ENCODE peak calls at places on chromosomes 2 and 18, in nine cellular contexts. One of them, this sample, is unnamed.
A peak's percentile ranks its signal among the peaks of the same experiment; 100 is the strongest.

GRCh38 chr2:8496617-8497016 is 185.2 kb upstream of the ID2 start:
- DNase-seq in foreskin fibroblast: no peak
- DNase-seq in tibial nerve: no peak
- DNase-seq in SK-N-SH: no peak
- DNase-seq in AG04449: no peak
- DNase-seq in AG10803: no peak
- DNase-seq in left ventricle myocardium inferior: no peak
- DNase-seq in mucosa of descending colon: no peak
- DNase-seq in prostate gland: no peak
- DNase-seq in this sample: no peak

GRCh38 chr18:78625895-78626294 is 353.7 kb upstream of the SALL3 start:
- DNase-seq in foreskin fibroblast: no peak
- DNase-seq in tibial nerve: no peak
- DNase-seq in SK-N-SH: no peak
- DNase-seq in AG04449: no peak
- DNase-seq in AG10803: no peak
- DNase-seq in left ventricle myocardium inferior: no peak
- DNase-seq in mucosa of descending colon: no peak
- DNase-seq in prostate gland: no peak
- DNase-seq in this sample: no peak

GRCh38 chr2:8520791-8521344 is 161.0 kb upstream of the ID2 start:
- DNase-seq in foreskin fibroblast: no peak
- DNase-seq in tibial nerve: no peak
- DNase-seq in SK-N-SH: no peak
- DNase-seq in AG04449: no peak
- DNase-seq in AG10803: no peak
- DNase-seq in left ventricle myocardium inferior: no peak
- DNase-seq in mucosa of descending colon: no peak
- DNase-seq in prostate gland: no peak
- DNase-seq in this sample: no peak

GRCh38 chr18:69845588-69846506 is 101.8 kb downstream of the CD226 start:
- DNase-seq in foreskin fibroblast: no peak
- DNase-seq in tibial nerve: no peak
- DNase-seq in SK-N-SH: no peak
- DNase-seq in AG04449: no peak
- DNase-seq in AG10803: peak; percentile 6
- DNase-seq in left ventricle myocardium inferior: no peak
- DNase-seq in mucosa of descending colon: no peak
- DNase-seq in prostate gland: no peak
- DNase-seq in this sample: peak; percentile 47

GRCh38 chr2:30275256-30275655 is 43.9 kb downstream of the LBH start:
- DNase-seq in foreskin fibroblast: no peak
- DNase-seq in tibial nerve: no peak
- DNase-seq in SK-N-SH: no peak
- DNase-seq in AG04449: no peak
- DNase-seq in AG10803: no peak
- DNase-seq in left ventricle myocardium inferior: no peak
- DNase-seq in mucosa of descending colon: no peak
- DNase-seq in prostate gland: no peak
- DNase-seq in this sample: no peak

GRCh38 chr2:37301408-37301807 is 23.2 kb downstream of the PRKD3 start:
- DNase-seq in foreskin fibroblast: no peak
- DNase-seq in tibial nerve: no peak
- DNase-seq in SK-N-SH: no peak
- DNase-seq in AG04449: no peak
- DNase-seq in AG10803: no peak
- DNase-seq in left ventricle myocardium inferior: no peak
- DNase-seq in mucosa of descending colon: no peak
- DNase-seq in prostate gland: no peak
- DNase-seq in this sample: no peak

GRCh38 chr18:78323453-78324230 is 656.0 kb upstream of the SALL3 start:
- DNase-seq in foreskin fibroblast: no peak
- DNase-seq in tibial nerve: no peak
- DNase-seq in SK-N-SH: no peak
- DNase-seq in AG04449: no peak
- DNase-seq in AG10803: no peak
- DNase-seq in left ventricle myocardium inferior: no peak
- DNase-seq in mucosa of descending colon: no peak
- DNase-seq in prostate gland: no peak
- DNase-seq in this sample: no peak

GRCh38 chr2:190431907-190432306 is 23.8 kb downstream of the MFSD6 start:
- DNase-seq in foreskin fibroblast: no peak
- DNase-seq in tibial nerve: no peak
- DNase-seq in SK-N-SH: no peak
- DNase-seq in AG04449: no peak
- DNase-seq in AG10803: no peak
- DNase-seq in left ventricle myocardium inferior: no peak
- DNase-seq in mucosa of descending colon: no peak
- DNase-seq in prostate gland: no peak
- DNase-seq in this sample: no peak

GRCh38 chr2:38556007-38556801 is 46.5 kb downstream of the HNRNPLL start:
- DNase-seq in foreskin fibroblast: no peak
- DNase-seq in tibial nerve: no peak
- DNase-seq in SK-N-SH: no peak
- DNase-seq in AG04449: no peak
- DNase-seq in AG10803: no peak
- DNase-seq in left ventricle myocardium inferior: no peak
- DNase-seq in mucosa of descending colon: no peak
- DNase-seq in prostate gland: no peak
- DNase-seq in this sample: no peak

GRCh38 chr2:2823061-2823753 is 492.1 kb upstream of the MYT1L start:
- DNase-seq in foreskin fibroblast: no peak
- DNase-seq in tibial nerve: no peak
- DNase-seq in SK-N-SH: peak; percentile 14
- DNase-seq in AG04449: no peak
- DNase-seq in AG10803: no peak
- DNase-seq in left ventricle myocardium inferior: no peak
- DNase-seq in mucosa of descending colon: no peak
- DNase-seq in prostate gland: no peak
- DNase-seq in this sample: no peak

GRCh38 chr2:134405641-134406081 is 151.8 kb downstream of the MGAT5 start:
- DNase-seq in foreskin fibroblast: peak; percentile 40
- DNase-seq in tibial nerve: no peak
- DNase-seq in SK-N-SH: no peak
- DNase-seq in AG04449: no peak
- DNase-seq in AG10803: peak; percentile 67
- DNase-seq in left ventricle myocardium inferior: no peak
- DNase-seq in mucosa of descending colon: no peak
- DNase-seq in prostate gland: no peak
- DNase-seq in this sample: no peak

GRCh38 chr2:189608799-189609422 is 28.3 kb upstream of the SLC40A1 start:
- DNase-seq in foreskin fibroblast: peak; percentile 33
- DNase-seq in tibial nerve: no peak
- DNase-seq in SK-N-SH: no peak
- DNase-seq in AG04449: no peak
- DNase-seq in AG10803: peak; percentile 51
- DNase-seq in left ventricle myocardium inferior: no peak
- DNase-seq in mucosa of descending colon: no peak
- DNase-seq in prostate gland: no peak
- DNase-seq in this sample: no peak

GRCh38 chr2:122451040-122451439 is 695.6 kb downstream of the TSN start:
- DNase-seq in foreskin fibroblast: no peak
- DNase-seq in tibial nerve: no peak
- DNase-seq in SK-N-SH: peak; percentile 6
- DNase-seq in AG04449: no peak
- DNase-seq in AG10803: peak; percentile 35
- DNase-seq in left ventricle myocardium inferior: no peak
- DNase-seq in mucosa of descending colon: no peak
- DNase-seq in prostate gland: no peak
- DNase-seq in this sample: no peak

GRCh38 chr2:186399082-186399644 is 86.9 kb upstream of the ZC3H15 start:
- DNase-seq in foreskin fibroblast: no peak
- DNase-seq in tibial nerve: no peak
- DNase-seq in SK-N-SH: no peak
- DNase-seq in AG04449: no peak
- DNase-seq in AG10803: no peak
- DNase-seq in left ventricle myocardium inferior: no peak
- DNase-seq in mucosa of descending colon: no peak
- DNase-seq in prostate gland: no peak
- DNase-seq in this sample: no peak

GRCh38 chr2:40271066-40271465 is 180.8 kb downstream of the SLC8A1 start:
- DNase-seq in foreskin fibroblast: no peak
- DNase-seq in tibial nerve: no peak
- DNase-seq in SK-N-SH: no peak
- DNase-seq in AG04449: no peak
- DNase-seq in AG10803: no peak
- DNase-seq in left ventricle myocardium inferior: no peak
- DNase-seq in mucosa of descending colon: no peak
- DNase-seq in prostate gland: no peak
- DNase-seq in this sample: no peak

GRCh38 chr2:148867079-148867769 is 7.8 kb upstream of the KIF5C start:
- DNase-seq in foreskin fibroblast: no peak
- DNase-seq in tibial nerve: no peak
- DNase-seq in SK-N-SH: no peak
- DNase-seq in AG04449: no peak
- DNase-seq in AG10803: no peak
- DNase-seq in left ventricle myocardium inferior: no peak
- DNase-seq in mucosa of descending colon: no peak
- DNase-seq in prostate gland: no peak
- DNase-seq in this sample: no peak

GRCh38 chr2:140122001-140122400 is 1341.8 kb upstream of the NXPH2 start:
- DNase-seq in foreskin fibroblast: peak; percentile 1
- DNase-seq in tibial nerve: no peak
- DNase-seq in SK-N-SH: no peak
- DNase-seq in AG04449: no peak
- DNase-seq in AG10803: no peak
- DNase-seq in left ventricle myocardium inferior: no peak
- DNase-seq in mucosa of descending colon: no peak
- DNase-seq in prostate gland: no peak
- DNase-seq in this sample: no peak

GRCh38 chr18:79940814-79941472 is 10.5 kb downstream of the SLC66A2 start:
- DNase-seq in foreskin fibroblast: no peak
- DNase-seq in tibial nerve: no peak
- DNase-seq in SK-N-SH: no peak
- DNase-seq in AG04449: no peak
- DNase-seq in AG10803: no peak
- DNase-seq in left ventricle myocardium inferior: no peak
- DNase-seq in mucosa of descending colon: peak; percentile 23
- DNase-seq in prostate gland: no peak
- DNase-seq in this sample: no peak

GRCh38 chr2:69216535-69217332 is 170.3 kb downstream of the GFPT1 start:
- DNase-seq in foreskin fibroblast: peak; percentile 52
- DNase-seq in tibial nerve: no peak
- DNase-seq in SK-N-SH: peak; percentile 72
- DNase-seq in AG04449: no peak
- DNase-seq in AG10803: peak; percentile 74
- DNase-seq in left ventricle myocardium inferior: peak; percentile 21
- DNase-seq in mucosa of descending colon: no peak
- DNase-seq in prostate gland: no peak
- DNase-seq in this sample: peak; percentile 28

GRCh38 chr2:23453936-23454460 is 69.0 kb downstream of the KLHL29 start:
- DNase-seq in foreskin fibroblast: no peak
- DNase-seq in tibial nerve: no peak
- DNase-seq in SK-N-SH: no peak
- DNase-seq in AG04449: no peak
- DNase-seq in AG10803: no peak
- DNase-seq in left ventricle myocardium inferior: no peak
- DNase-seq in mucosa of descending colon: no peak
- DNase-seq in prostate gland: no peak
- DNase-seq in this sample: no peak

GRCh38 chr2:216139884-216140283 is 30.7 kb downstream of the XRCC5 start:
- DNase-seq in foreskin fibroblast: no peak
- DNase-seq in tibial nerve: no peak
- DNase-seq in SK-N-SH: peak; percentile 27
- DNase-seq in AG04449: no peak
- DNase-seq in AG10803: no peak
- DNase-seq in left ventricle myocardium inferior: no peak
- DNase-seq in mucosa of descending colon: no peak
- DNase-seq in prostate gland: no peak
- DNase-seq in this sample: no peak
- TF ChIP-seq CTCF in foreskin fibroblast: no peak
- TF ChIP-seq CTCF in tibial nerve: no peak
- TF ChIP-seq CTCF in SK-N-SH: peak; percentile 43
- TF ChIP-seq CTCF in AG04449: no peak
- TF ChIP-seq CTCF in AG10803: no peak
- TF ChIP-seq CTCF in left ventricle myocardium inferior: no peak
- TF ChIP-seq CTCF in mucosa of descending colon: no peak
- TF ChIP-seq CTCF in prostate gland: no peak
- TF ChIP-seq CTCF in this sample: peak; percentile 52

GRCh38 chr2:151020411-151020810 is 241.3 kb downstream of the RBM43 start:
- DNase-seq in foreskin fibroblast: no peak
- DNase-seq in tibial nerve: no peak
- DNase-seq in SK-N-SH: no peak
- DNase-seq in AG04449: no peak
- DNase-seq in AG10803: no peak
- DNase-seq in left ventricle myocardium inferior: no peak
- DNase-seq in mucosa of descending colon: no peak
- DNase-seq in prostate gland: no peak
- DNase-seq in this sample: no peak
- TF ChIP-seq CTCF in foreskin fibroblast: no peak
- TF ChIP-seq CTCF in tibial nerve: no peak
- TF ChIP-seq CTCF in SK-N-SH: no peak
- TF ChIP-seq CTCF in AG04449: no peak
- TF ChIP-seq CTCF in AG10803: no peak
- TF ChIP-seq CTCF in left ventricle myocardium inferior: no peak
- TF ChIP-seq CTCF in mucosa of descending colon: no peak
- TF ChIP-seq CTCF in prostate gland: no peak
- TF ChIP-seq CTCF in this sample: no peak

GRCh38 chr2:232367591-232368233 is 10.8 kb upstream of the ALPP start:
- DNase-seq in foreskin fibroblast: no peak
- DNase-seq in tibial nerve: no peak
- DNase-seq in SK-N-SH: peak; percentile 57
- DNase-seq in AG04449: no peak
- DNase-seq in AG10803: no peak
- DNase-seq in left ventricle myocardium inferior: no peak
- DNase-seq in mucosa of descending colon: no peak
- DNase-seq in prostate gland: no peak
- DNase-seq in this sample: no peak
- TF ChIP-seq CTCF in foreskin fibroblast: no peak
- TF ChIP-seq CTCF in tibial nerve: no peak
- TF ChIP-seq CTCF in SK-N-SH: peak; percentile 30
- TF ChIP-seq CTCF in AG04449: no peak
- TF ChIP-seq CTCF in AG10803: peak; percentile 15
- TF ChIP-seq CTCF in left ventricle myocardium inferior: no peak
- TF ChIP-seq CTCF in mucosa of descending colon: no peak
- TF ChIP-seq CTCF in prostate gland: no peak
- TF ChIP-seq CTCF in this sample: peak; percentile 21

DNA sequence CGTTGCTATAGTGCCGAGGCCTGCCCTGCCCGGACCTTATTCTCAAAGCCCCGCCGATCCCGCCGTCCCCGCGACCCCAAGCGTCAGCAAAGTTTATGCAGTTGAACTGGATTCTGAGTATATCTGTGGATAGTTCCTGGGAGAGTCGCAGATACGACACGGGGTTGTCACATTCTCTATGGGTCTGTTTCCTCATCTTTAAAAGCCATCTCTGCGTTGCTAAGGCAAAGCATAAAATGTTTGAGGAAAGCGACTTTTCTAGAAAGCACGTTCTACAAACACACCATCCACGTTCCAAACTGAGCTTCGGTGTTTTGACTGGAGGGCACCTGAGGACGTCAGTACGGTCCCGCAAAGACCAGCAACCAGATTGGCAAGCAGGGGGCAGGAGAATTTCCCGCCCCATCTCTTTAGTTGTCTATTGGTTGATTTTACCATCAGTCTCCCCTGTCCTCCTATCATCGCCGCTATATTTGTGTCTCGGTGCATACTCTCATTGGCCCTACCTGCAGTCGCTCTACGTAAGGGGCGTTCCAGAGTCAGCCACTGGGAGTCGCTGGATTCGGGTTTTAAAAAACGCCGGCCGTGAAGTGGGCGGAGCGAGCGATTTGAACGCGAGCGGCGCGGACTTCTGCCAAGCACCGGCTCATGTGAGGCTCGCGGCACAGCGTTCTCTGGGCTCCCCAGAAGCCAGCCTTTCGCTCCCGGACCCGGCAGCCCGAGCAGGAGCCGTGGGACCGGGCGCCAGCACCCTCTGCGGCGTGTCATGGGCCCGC is at the start of gene CENPA:
- DNase-seq in foreskin fibroblast: peak; percentile 99
- DNase-seq in tibial nerve: peak; percentile 97
- DNase-seq in SK-N-SH: peak; percentile 100
- DNase-seq in AG04449: peak; percentile 98
- DNase-seq in AG10803: peak; percentile 100
- DNase-seq in left ventricle myocardium inferior: peak; percentile 97
- DNase-seq in mucosa of descending colon: peak; percentile 98
- DNase-seq in prostate gland: peak; percentile 97
- DNase-seq in this sample: peak; percentile 99
- TF ChIP-seq CTCF in foreskin fibroblast: no peak
- TF ChIP-seq CTCF in tibial nerve: peak; percentile 73
- TF ChIP-seq CTCF in SK-N-SH: no peak
- TF ChIP-seq CTCF in AG04449: no peak
- TF ChIP-seq CTCF in AG10803: peak; percentile 6
- TF ChIP-seq CTCF in left ventricle myocardium inferior: peak; percentile 61
- TF ChIP-seq CTCF in mucosa of descending colon: peak; percentile 46
- TF ChIP-seq CTCF in prostate gland: peak; percentile 81
- TF ChIP-seq CTCF in this sample: peak; percentile 2

This sample was measured in retinal pigment epithelial cell.